ENCODE peak calls at places on chromosome 6, in ten cellular contexts. X is NCI-H1436; C is MV-4-11; O is HS-27A; Q is left ventricle myocardium inferior; I is left ventricle myocardium superior; G is GM04504; F is mucosa of gallbladder; E is activated CD4-positive, alpha-beta memory T cell treated with anti-CD3 and anti-CD28 coated beads for 36 hours; L is globus pallidus. T is an unnamed sample.
A peak's percentile ranks its signal among the peaks of the same experiment; 100 is the strongest.

GRCh38 chr6:6277418-6277817 is 43.0 kb downstream of the F13A1 start:
- DNase-seq in X (no peak), C (peak; percentile 89), O (no peak), Q (no peak), I (no peak), G (peak; percentile 14), F (no peak), E (no peak), L (no peak), T (no peak)

GRCh38 chr6:110628330-110628729 is 151.9 kb upstream of the SLC22A16 start:
- DNase-seq in X (no peak), C (no peak), O (no peak), Q (no peak), I (no peak), G (peak; percentile 30), F (no peak), E (no peak), L (no peak), T (no peak)

GRCh38 chr6:54874349-54875048 is 27.9 kb downstream of the FAM83B start:
- DNase-seq in X (no peak), C (no peak), O (no peak), Q (no peak), I (no peak), G (no peak), F (no peak), E (no peak), L (no peak), T (no peak)

GRCh38 chr6:116267879-116268588 is 11.7 kb downstream of the TSPYL1 start:
- DNase-seq in X (no peak), C (peak; percentile 12), O (no peak), Q (no peak), I (no peak), G (no peak), F (no peak), E (no peak), L (no peak), T (no peak)

GRCh38 chr6:157198425-157199279 is 124.7 kb downstream of the TMEM242 start:
- DNase-seq in X (peak; percentile 88), C (no peak), O (no peak), Q (peak; percentile 53), I (peak; percentile 67), G (no peak), F (peak; percentile 86), E (no peak), L (no peak), T (peak; percentile 86)

GRCh38 chr6:30883476-30883742 is 910 bp upstream of the DDR1 start:
- DNase-seq in X (no peak), C (no peak), O (no peak), Q (no peak), I (no peak), G (no peak), F (no peak), E (no peak), L (no peak), T (no peak)

GRCh38 chr6:119207973-119208725 is 129.7 kb upstream of the FAM184A start:
- DNase-seq in X (no peak), C (no peak), O (no peak), Q (no peak), I (no peak), G (peak; percentile 51), F (no peak), E (no peak), L (no peak), T (no peak)

GRCh38 chr6:2891768-2892170 is 11.3 kb downstream of the SERPINB9 start:
- DNase-seq in X (no peak), C (no peak), O (no peak), Q (no peak), I (peak; percentile 40), G (no peak), F (no peak), E (peak; percentile 89), L (no peak), T (no peak)

GRCh38 chr6:30359276-30359675 is 14.3 kb downstream of the RPP21 start:
- DNase-seq in X (no peak), C (no peak), O (no peak), Q (no peak), I (no peak), G (no peak), F (no peak), E (no peak), L (no peak), T (no peak)

GRCh38 chr6:72286911-72287311 is 335.0 kb upstream of the KCNQ5 start:
- DNase-seq in X (no peak), C (no peak), O (peak; percentile 26), Q (no peak), I (no peak), G (peak; percentile 14), F (no peak), E (no peak), L (no peak), T (no peak)

GRCh38 chr6:88166901-88167624 is 916 bp upstream of the CNR1 start:
- DNase-seq in X (no peak), C (no peak), O (no peak), Q (no peak), I (peak; percentile 28), G (no peak), F (no peak), E (peak; percentile 32), L (no peak), T (no peak)

GRCh38 chr6:30684386-30685156 is 1.9 kb downstream of the PPP1R18 start:
- DNase-seq in X (no peak), C (peak; percentile 62), O (no peak), Q (peak; percentile 61), I (peak; percentile 72), G (no peak), F (peak; percentile 40), E (peak; percentile 78), L (no peak), T (peak; percentile 80)

GRCh38 chr6:21586300-21586699 is 7.3 kb upstream of the SOX4 start:
- DNase-seq in X (no peak), C (no peak), O (no peak), Q (no peak), I (no peak), G (no peak), F (no peak), E (no peak), L (no peak), T (no peak)

GRCh38 chr6:11618533-11618932 is 81.0 kb downstream of the TMEM170B start:
- DNase-seq in X (no peak), C (peak; percentile 59), O (peak; percentile 40), Q (no peak), I (no peak), G (no peak), F (no peak), E (no peak), L (no peak), T (no peak)

GRCh38 chr6:74415056-74415455 is 719.1 kb downstream of the CD109 start:
- DNase-seq in X (no peak), C (no peak), O (no peak), Q (no peak), I (no peak), G (no peak), F (no peak), E (no peak), L (no peak), T (no peak)

GRCh38 chr6:20877008-20877937 is 343.0 kb downstream of the CDKAL1 start:
- DNase-seq in X (no peak), C (peak; percentile 90), O (peak; percentile 77), Q (no peak), I (peak; percentile 18), G (peak; percentile 82), F (peak; percentile 84), E (peak; percentile 65), L (no peak), T (peak; percentile 44)

GRCh38 chr6:83472767-83473166 is 39.6 kb upstream of the PRSS35 start:
- DNase-seq in X (no peak), C (no peak), O (no peak), Q (no peak), I (no peak), G (no peak), F (no peak), E (no peak), L (no peak), T (no peak)

GRCh38 chr6:52649521-52649920 is 21.4 kb upstream of the TMEM14A start:
- DNase-seq in X (no peak), C (no peak), O (no peak), Q (no peak), I (no peak), G (no peak), F (no peak), E (no peak), L (no peak), T (no peak)

GRCh38 chr6:96537726-96538125 is 16.1 kb downstream of the UFL1 start:
- DNase-seq in X (no peak), C (no peak), O (no peak), Q (no peak), I (no peak), G (no peak), F (no peak), E (no peak), L (no peak), T (no peak)

GRCh38 chr6:157763129-157763893 is 59.7 kb upstream of the SNX9 start:
- DNase-seq in X (peak; percentile 35), C (peak; percentile 12), O (peak; percentile 80), Q (no peak), I (peak; percentile 44), G (no peak), F (peak; percentile 95), E (peak; percentile 52), L (no peak), T (peak; percentile 56)

GRCh38 chr6:139369568-139370046 is 4.8 kb downstream of the CITED2 start:
- DNase-seq in X (peak; percentile 51), C (peak; percentile 68), O (no peak), Q (no peak), I (no peak), G (peak; percentile 82), F (no peak), E (peak; percentile 14), L (no peak), T (no peak)

GRCh38 chr6:3797231-3798200 is 46.0 kb upstream of the PXDC1 start:
- DNase-seq in X (no peak), C (no peak), O (peak; percentile 47), Q (no peak), I (no peak), G (no peak), F (no peak), E (no peak), L (no peak), T (no peak)

GRCh38 chr6:146358341-146359046 is 185.1 kb upstream of the RAB32 start:
- DNase-seq in X (no peak), C (no peak), O (no peak), Q (no peak), I (no peak), G (peak; percentile 19), F (no peak), E (no peak), L (no peak), T (no peak)

GRCh38 chr6:149041953-149042352 is 275.6 kb upstream of the TAB2 start:
- DNase-seq in X (no peak), C (no peak), O (no peak), Q (no peak), I (no peak), G (no peak), F (no peak), E (no peak), L (no peak), T (no peak)

GRCh38 chr6:122322824-122323223 is 76.6 kb upstream of the HSF2 start:
- DNase-seq in X (peak; percentile 1), C (no peak), O (no peak), Q (no peak), I (no peak), G (no peak), F (no peak), E (no peak), L (no peak), T (no peak)

GRCh38 chr6:46381579-46381978 is 109.7 kb downstream of the RCAN2 start:
- DNase-seq in X (no peak), C (no peak), O (no peak), Q (no peak), I (no peak), G (no peak), F (no peak), E (no peak), L (no peak), T (no peak)

GRCh38 chr6:125781307-125781868 is 9.4 kb upstream of the NCOA7 start:
- DNase-seq in X (peak; percentile 22), C (no peak), O (peak; percentile 33), Q (no peak), I (no peak), G (no peak), F (no peak), E (peak; percentile 73), L (peak; percentile 45), T (no peak)

GRCh38 chr6:80143312-80143960 is 37.0 kb downstream of the BCKDHB start:
- DNase-seq in X (no peak), C (peak; percentile 16), O (peak; percentile 89), Q (peak; percentile 37), I (peak; percentile 35), G (peak; percentile 74), F (peak; percentile 72), E (no peak), L (peak; percentile 43), T (no peak)